ENCODE peak calls at places on chromosomes 13 and 19, in six cellular contexts. One of them, this sample, is unnamed.
A peak's percentile ranks its signal among the peaks of the same experiment; 100 is the strongest.

GRCh38 chr19:38867176-38867780 is 10.8 kb downstream of the RINL start:
- DNase-seq in adrenal gland: no peak
- DNase-seq in trophoblast cell: no peak
- DNase-seq in CD8-positive, alpha-beta memory T cell: no peak
- DNase-seq in CD4-positive, alpha-beta memory T cell: no peak
- DNase-seq in thoracic aorta: no peak
- DNase-seq in this sample: no peak

GRCh38 chr13:76293346-76293745 is 592.9 kb downstream of the KCTD12 start:
- DNase-seq in adrenal gland: no peak
- DNase-seq in trophoblast cell: peak; percentile 4
- DNase-seq in CD8-positive, alpha-beta memory T cell: no peak
- DNase-seq in CD4-positive, alpha-beta memory T cell: no peak
- DNase-seq in thoracic aorta: no peak
- DNase-seq in this sample: no peak

GRCh38 chr19:18349524-18350128 is 9.2 kb downstream of the PGPEP1 start:
- DNase-seq in adrenal gland: peak; percentile 79
- DNase-seq in trophoblast cell: peak; percentile 47
- DNase-seq in CD8-positive, alpha-beta memory T cell: no peak
- DNase-seq in CD4-positive, alpha-beta memory T cell: no peak
- DNase-seq in thoracic aorta: no peak
- DNase-seq in this sample: peak; percentile 2

GRCh38 chr19:28889941-28890645 is 322.9 kb downstream of the UQCRFS1 start:
- DNase-seq in adrenal gland: no peak
- DNase-seq in trophoblast cell: no peak
- DNase-seq in CD8-positive, alpha-beta memory T cell: no peak
- DNase-seq in CD4-positive, alpha-beta memory T cell: no peak
- DNase-seq in thoracic aorta: no peak
- DNase-seq in this sample: no peak

GRCh38 chr13:24943136-24943535 is 152.8 kb upstream of the PABPC3 start:
- DNase-seq in adrenal gland: no peak
- DNase-seq in trophoblast cell: no peak
- DNase-seq in CD8-positive, alpha-beta memory T cell: no peak
- DNase-seq in CD4-positive, alpha-beta memory T cell: no peak
- DNase-seq in thoracic aorta: no peak
- DNase-seq in this sample: no peak

GRCh38 chr13:111265701-111266035 is 54.8 kb upstream of the TEX29 start:
- DNase-seq in adrenal gland: peak; percentile 8
- DNase-seq in trophoblast cell: no peak
- DNase-seq in CD8-positive, alpha-beta memory T cell: no peak
- DNase-seq in CD4-positive, alpha-beta memory T cell: no peak
- DNase-seq in thoracic aorta: no peak
- DNase-seq in this sample: no peak

GRCh38 chr13:41311607-41312500 is 787 bp downstream of the NAA16 start:
- DNase-seq in adrenal gland: peak; percentile 57
- DNase-seq in trophoblast cell: peak; percentile 21
- DNase-seq in CD8-positive, alpha-beta memory T cell: peak; percentile 62
- DNase-seq in CD4-positive, alpha-beta memory T cell: peak; percentile 56
- DNase-seq in thoracic aorta: peak; percentile 8
- DNase-seq in this sample: peak; percentile 39

GRCh38 chr19:42116308-42117075 is 15.8 kb downstream of the POU2F2 start:
- DNase-seq in adrenal gland: no peak
- DNase-seq in trophoblast cell: no peak
- DNase-seq in CD8-positive, alpha-beta memory T cell: no peak
- DNase-seq in CD4-positive, alpha-beta memory T cell: no peak
- DNase-seq in thoracic aorta: no peak
- DNase-seq in this sample: no peak

GRCh38 chr13:109722068-109722467 is 64.3 kb downstream of the IRS2 start:
- DNase-seq in adrenal gland: no peak
- DNase-seq in trophoblast cell: no peak
- DNase-seq in CD8-positive, alpha-beta memory T cell: no peak
- DNase-seq in CD4-positive, alpha-beta memory T cell: no peak
- DNase-seq in thoracic aorta: no peak
- DNase-seq in this sample: no peak

GRCh38 chr19:34335914-34336313 is 29.1 kb upstream of the GPI start:
- DNase-seq in adrenal gland: no peak
- DNase-seq in trophoblast cell: no peak
- DNase-seq in CD8-positive, alpha-beta memory T cell: no peak
- DNase-seq in CD4-positive, alpha-beta memory T cell: no peak
- DNase-seq in thoracic aorta: no peak
- DNase-seq in this sample: no peak

GRCh38 chr13:39037880-39038568 is at the start of the genes NHLRC3 and PROSER1:
- DNase-seq in adrenal gland: peak; percentile 96
- DNase-seq in trophoblast cell: peak; percentile 62
- DNase-seq in CD8-positive, alpha-beta memory T cell: peak; percentile 91
- DNase-seq in CD4-positive, alpha-beta memory T cell: peak; percentile 85
- DNase-seq in thoracic aorta: peak; percentile 87
- DNase-seq in this sample: peak; percentile 97

GRCh38 chr13:77986699-77987098 is 68.1 kb upstream of the EDNRB start:
- DNase-seq in adrenal gland: no peak
- DNase-seq in trophoblast cell: no peak
- DNase-seq in CD8-positive, alpha-beta memory T cell: no peak
- DNase-seq in CD4-positive, alpha-beta memory T cell: no peak
- DNase-seq in thoracic aorta: no peak
- DNase-seq in this sample: no peak

GRCh38 chr13:77980592-77980991 is 62.0 kb upstream of the EDNRB start:
- DNase-seq in adrenal gland: no peak
- DNase-seq in trophoblast cell: peak; percentile 80
- DNase-seq in CD8-positive, alpha-beta memory T cell: no peak
- DNase-seq in CD4-positive, alpha-beta memory T cell: no peak
- DNase-seq in thoracic aorta: no peak
- DNase-seq in this sample: no peak

GRCh38 chr13:77979721-77980377 is 61.2 kb upstream of the EDNRB start:
- DNase-seq in adrenal gland: no peak
- DNase-seq in trophoblast cell: no peak
- DNase-seq in CD8-positive, alpha-beta memory T cell: no peak
- DNase-seq in CD4-positive, alpha-beta memory T cell: no peak
- DNase-seq in thoracic aorta: no peak
- DNase-seq in this sample: no peak

GRCh38 chr13:77985866-77986636 is 67.4 kb upstream of the EDNRB start:
- DNase-seq in adrenal gland: no peak
- DNase-seq in trophoblast cell: no peak
- DNase-seq in CD8-positive, alpha-beta memory T cell: no peak
- DNase-seq in CD4-positive, alpha-beta memory T cell: no peak
- DNase-seq in thoracic aorta: no peak
- DNase-seq in this sample: no peak

DNA sequence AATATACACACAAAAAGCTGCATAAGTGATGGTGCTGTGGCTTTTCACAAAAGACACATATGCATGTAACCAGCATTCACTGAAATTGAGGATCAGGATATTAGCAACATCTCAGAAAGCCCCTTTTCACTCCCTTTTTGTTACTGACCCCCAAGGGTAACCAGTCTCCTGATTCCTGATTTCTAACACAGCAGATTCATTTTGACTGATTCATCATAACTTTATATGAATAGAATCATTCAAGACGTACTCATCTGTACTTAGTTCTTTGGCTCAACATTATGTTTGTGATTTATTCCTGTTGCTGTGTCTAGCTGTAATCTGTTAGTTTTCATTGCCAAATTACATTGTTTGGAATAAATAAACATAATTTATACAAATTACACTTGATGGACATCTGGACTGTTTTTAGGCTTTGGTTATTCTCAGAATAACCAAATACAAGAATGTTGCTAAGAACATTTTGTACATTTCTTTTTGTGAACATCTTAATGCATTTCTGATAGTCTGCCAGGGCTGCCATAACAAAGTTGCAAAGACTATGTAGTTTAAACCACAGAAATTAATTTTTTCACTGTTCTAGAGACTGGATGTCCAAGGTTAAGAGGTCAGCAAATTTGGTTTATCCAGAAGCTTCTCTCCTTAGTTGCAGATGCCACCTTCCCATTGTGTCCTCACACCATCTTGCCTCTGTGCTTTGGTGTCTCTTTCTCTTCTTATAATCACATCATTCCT is 62.7 kb upstream of the EDNRB start:
- DNase-seq in adrenal gland: no peak
- DNase-seq in trophoblast cell: no peak
- DNase-seq in CD8-positive, alpha-beta memory T cell: no peak
- DNase-seq in CD4-positive, alpha-beta memory T cell: no peak
- DNase-seq in thoracic aorta: no peak
- DNase-seq in this sample: no peak
- H3K27ac ChIP-seq in adrenal gland: peak overlapping the region; percentile 75
- H3K27ac ChIP-seq in trophoblast cell: peak overlapping the region; percentile 53
- H3K27ac ChIP-seq in CD8-positive, alpha-beta memory T cell: no peak overlapping the region
- H3K27ac ChIP-seq in CD4-positive, alpha-beta memory T cell: no peak overlapping the region
- H3K27ac ChIP-seq in thoracic aorta: peak overlapping the region; percentile 8
- H3K27ac ChIP-seq in this sample: no peak overlapping the region

GRCh38 chr19:47507924-47508553 is 6.8 kb downstream of the NAPA start:
- DNase-seq in adrenal gland: peak; percentile 25
- DNase-seq in trophoblast cell: no peak
- DNase-seq in CD8-positive, alpha-beta memory T cell: no peak
- DNase-seq in CD4-positive, alpha-beta memory T cell: no peak
- DNase-seq in thoracic aorta: no peak
- DNase-seq in this sample: no peak

GRCh38 chr19:47505506-47505905 is 9.4 kb downstream of the NAPA start:
- DNase-seq in adrenal gland: no peak
- DNase-seq in trophoblast cell: no peak
- DNase-seq in CD8-positive, alpha-beta memory T cell: no peak
- DNase-seq in CD4-positive, alpha-beta memory T cell: no peak
- DNase-seq in thoracic aorta: no peak
- DNase-seq in this sample: no peak

GRCh38 chr19:47507031-47507430 is 7.8 kb downstream of the NAPA start:
- DNase-seq in adrenal gland: peak; percentile 60
- DNase-seq in trophoblast cell: no peak
- DNase-seq in CD8-positive, alpha-beta memory T cell: no peak
- DNase-seq in CD4-positive, alpha-beta memory T cell: no peak
- DNase-seq in thoracic aorta: no peak
- DNase-seq in this sample: peak; percentile 76

GRCh38 chr19:47508721-47509120 is 6.1 kb downstream of the NAPA start:
- DNase-seq in adrenal gland: no peak
- DNase-seq in trophoblast cell: no peak
- DNase-seq in CD8-positive, alpha-beta memory T cell: no peak
- DNase-seq in CD4-positive, alpha-beta memory T cell: no peak
- DNase-seq in thoracic aorta: no peak
- DNase-seq in this sample: no peak

DNA sequence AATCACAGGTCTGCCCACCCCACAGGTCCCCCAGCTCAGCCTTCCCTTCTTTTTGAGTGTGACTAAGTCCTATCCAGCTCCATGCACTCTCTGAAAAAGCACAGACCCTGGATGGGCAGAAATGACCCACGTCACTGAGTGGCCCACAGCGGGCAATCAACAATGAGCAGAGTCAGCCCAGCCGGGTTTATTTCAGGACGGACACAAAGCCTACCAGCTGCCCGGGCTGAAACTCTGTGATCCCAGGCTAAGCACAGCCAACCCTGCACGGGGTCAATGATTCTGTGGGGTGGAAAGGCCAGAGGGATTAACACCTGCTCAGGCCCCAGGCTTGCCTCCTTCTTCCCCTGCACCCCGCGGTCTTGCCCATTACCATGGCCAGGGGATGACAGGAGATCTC is 8.4 kb downstream of the NAPA start:
- DNase-seq in adrenal gland: peak; percentile 29
- DNase-seq in trophoblast cell: no peak
- DNase-seq in CD8-positive, alpha-beta memory T cell: no peak
- DNase-seq in CD4-positive, alpha-beta memory T cell: no peak
- DNase-seq in thoracic aorta: no peak
- DNase-seq in this sample: no peak
- H3K27ac ChIP-seq in adrenal gland: peak overlapping the region; percentile 62
- H3K27ac ChIP-seq in trophoblast cell: no peak overlapping the region
- H3K27ac ChIP-seq in CD8-positive, alpha-beta memory T cell: no peak overlapping the region
- H3K27ac ChIP-seq in CD4-positive, alpha-beta memory T cell: no peak overlapping the region
- H3K27ac ChIP-seq in thoracic aorta: no peak overlapping the region
- H3K27ac ChIP-seq in this sample: peak overlapping the region; percentile 62

GRCh38 chr19:8615813-8616596 is 5.5 kb upstream of the ADAMTS10 start:
- DNase-seq in adrenal gland: peak; percentile 77
- DNase-seq in trophoblast cell: no peak
- DNase-seq in CD8-positive, alpha-beta memory T cell: peak; percentile 50
- DNase-seq in CD4-positive, alpha-beta memory T cell: peak; percentile 51
- DNase-seq in thoracic aorta: no peak
- DNase-seq in this sample: no peak

GRCh38 chr19:8615022-8615421 is 4.5 kb upstream of the ADAMTS10 start:
- DNase-seq in adrenal gland: no peak
- DNase-seq in trophoblast cell: no peak
- DNase-seq in CD8-positive, alpha-beta memory T cell: no peak
- DNase-seq in CD4-positive, alpha-beta memory T cell: no peak
- DNase-seq in thoracic aorta: no peak
- DNase-seq in this sample: no peak

GRCh38 chr19:8618751-8619150 is 8.2 kb upstream of the ADAMTS10 start:
- DNase-seq in adrenal gland: no peak
- DNase-seq in trophoblast cell: no peak
- DNase-seq in CD8-positive, alpha-beta memory T cell: no peak
- DNase-seq in CD4-positive, alpha-beta memory T cell: no peak
- DNase-seq in thoracic aorta: no peak
- DNase-seq in this sample: no peak

GRCh38 chr19:8617984-8618383 is 7.5 kb upstream of the ADAMTS10 start:
- DNase-seq in adrenal gland: no peak
- DNase-seq in trophoblast cell: no peak
- DNase-seq in CD8-positive, alpha-beta memory T cell: no peak
- DNase-seq in CD4-positive, alpha-beta memory T cell: no peak
- DNase-seq in thoracic aorta: no peak
- DNase-seq in this sample: no peak

DNA sequence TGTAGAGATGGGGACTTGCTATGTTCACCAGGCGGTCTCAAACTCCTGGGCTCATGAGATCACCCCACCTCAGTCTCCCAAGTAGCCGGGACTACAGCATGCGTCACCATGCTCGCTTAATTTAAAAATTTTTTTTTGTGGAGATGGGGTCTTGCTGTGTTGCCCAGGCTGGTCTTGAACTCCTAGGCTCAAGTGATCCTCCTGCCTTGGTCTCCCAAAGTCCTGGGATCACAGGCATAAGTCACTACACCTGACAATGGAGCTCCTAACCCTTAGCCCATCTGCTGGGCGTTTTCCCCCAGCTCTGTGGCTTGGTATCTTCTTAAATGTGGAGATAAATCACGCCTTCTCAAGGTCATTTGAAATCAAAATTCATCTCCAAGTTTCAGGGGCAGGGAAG is 6.3 kb upstream of the ADAMTS10 start:
- DNase-seq in adrenal gland: no peak
- DNase-seq in trophoblast cell: no peak
- DNase-seq in CD8-positive, alpha-beta memory T cell: no peak
- DNase-seq in CD4-positive, alpha-beta memory T cell: no peak
- DNase-seq in thoracic aorta: no peak
- DNase-seq in this sample: no peak
- H3K27ac ChIP-seq in adrenal gland: no peak overlapping the region
- H3K27ac ChIP-seq in trophoblast cell: no peak overlapping the region
- H3K27ac ChIP-seq in CD8-positive, alpha-beta memory T cell: no peak overlapping the region
- H3K27ac ChIP-seq in CD4-positive, alpha-beta memory T cell: no peak overlapping the region
- H3K27ac ChIP-seq in thoracic aorta: no peak overlapping the region
- H3K27ac ChIP-seq in this sample: no peak overlapping the region

DNA sequence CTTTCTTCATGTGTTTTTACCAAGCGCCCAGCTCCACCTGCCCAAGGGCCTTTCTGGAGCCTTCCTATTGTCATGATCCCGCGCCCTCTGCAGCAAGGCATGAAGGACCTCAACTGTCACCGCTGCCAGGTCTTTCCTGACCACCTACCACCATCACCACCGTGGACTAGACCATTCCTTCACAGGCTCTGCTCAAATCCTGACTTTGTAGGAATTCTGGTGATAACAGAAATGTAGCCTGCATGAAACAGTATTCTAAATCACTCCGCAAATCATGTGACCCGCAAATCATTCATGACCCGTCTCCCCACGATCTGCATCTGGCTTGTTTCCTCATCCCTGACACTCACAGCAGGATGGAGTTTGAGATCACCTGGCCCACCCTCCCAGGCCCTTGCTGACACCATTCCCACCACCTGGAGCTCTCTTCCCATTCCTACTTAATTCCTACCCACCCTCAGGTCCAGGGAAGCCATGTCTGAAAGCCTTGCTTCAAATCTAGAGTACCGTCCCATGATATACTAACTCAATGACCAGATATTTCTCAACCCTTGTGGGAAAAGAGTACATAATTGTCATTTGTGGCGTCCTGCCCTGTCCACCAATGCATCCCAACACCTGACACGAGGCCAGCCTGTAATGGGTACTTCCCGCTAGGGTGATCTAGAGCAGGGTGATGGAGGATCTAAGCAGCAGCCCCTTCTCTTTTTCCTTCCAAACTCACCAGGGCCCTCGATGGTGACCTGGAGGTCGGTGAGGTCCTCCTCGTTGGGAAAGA is 1.3 kb downstream of the UBE2S start:
- DNase-seq in adrenal gland: no peak
- DNase-seq in trophoblast cell: no peak
- DNase-seq in CD8-positive, alpha-beta memory T cell: no peak
- DNase-seq in CD4-positive, alpha-beta memory T cell: no peak
- DNase-seq in thoracic aorta: no peak
- DNase-seq in this sample: no peak
- H3K27ac ChIP-seq in adrenal gland: no peak overlapping the region
- H3K27ac ChIP-seq in trophoblast cell: no peak overlapping the region
- H3K27ac ChIP-seq in CD8-positive, alpha-beta memory T cell: peak overlapping the region; percentile 99
- H3K27ac ChIP-seq in CD4-positive, alpha-beta memory T cell: peak overlapping the region; percentile 99
- H3K27ac ChIP-seq in thoracic aorta: no peak overlapping the region
- H3K27ac ChIP-seq in this sample: no peak overlapping the region